ENCODE peak calls at places on chromosome 10, in five cellular contexts. I is spleen, N is fibroblast of lung, C is H9, Y is coronary artery. S is an unnamed sample.

GRCh38 chr10:69481280-69481679 is 30.0 kb downstream of the TSPAN15 start:
- DNase-seq in I (no peak), N (no peak), C (no peak), Y (no peak), S (no peak)

GRCh38 chr10:68332259-68333057 is at the start of gene PBLD:
- DNase-seq in I (peak), N (peak), C (peak), Y (peak), S (peak)

GRCh38 chr10:116833986-116834760 is 15.1 kb upstream of the ENO4 start:
- DNase-seq in I (no peak), N (no peak), C (peak), Y (no peak), S (no peak)

GRCh38 chr10:87816163-87816841 is 1.7 kb downstream of the ATAD1 start:
- DNase-seq in I (no peak), N (no peak), C (no peak), Y (no peak), S (no peak)

GRCh38 chr10:119494224-119495060 is 48.1 kb downstream of the RGS10 start:
- DNase-seq in I (no peak), N (peak), C (no peak), Y (no peak), S (no peak)

GRCh38 chr10:9302142-9302746 is 1247.8 kb downstream of the GATA3 start:
- DNase-seq in I (no peak), N (peak), C (no peak), Y (no peak), S (peak)

GRCh38 chr10:131615150-131615549 is 285.7 kb upstream of the PPP2R2D start:
- DNase-seq in I (no peak), N (no peak), C (no peak), Y (no peak), S (no peak)

GRCh38 chr10:49096890-49097445 is 18.4 kb downstream of the VSTM4 start:
- DNase-seq in I (no peak), N (no peak), C (no peak), Y (peak), S (no peak)

GRCh38 chr10:87861566-87861952 is 1.8 kb downstream of the KLLN start:
- DNase-seq in I (peak), N (peak), C (peak), Y (peak), S (peak)

GRCh38 chr10:86312701-86313270 is 53.8 kb downstream of the GRID1 start:
- DNase-seq in I (peak), N (no peak), C (peak), Y (no peak), S (no peak)

GRCh38 chr10:3805227-3805790 is 20.3 kb upstream of the KLF6 start:
- DNase-seq in I (no peak), N (peak), C (no peak), Y (no peak), S (no peak)

GRCh38 chr10:31829776-31830175 is 98.9 kb downstream of the ARHGAP12 start:
- DNase-seq in I (no peak), N (no peak), C (no peak), Y (no peak), S (no peak)

GRCh38 chr10:35896011-35896410 is 253.9 kb upstream of the FZD8 start:
- DNase-seq in I (no peak), N (peak), C (no peak), Y (no peak), S (peak)

GRCh38 chr10:100359529-100360150 is 12.6 kb downstream of the SCD start:
- DNase-seq in I (no peak), N (no peak), C (no peak), Y (no peak), S (no peak)

GRCh38 chr10:10726101-10726500 is 291.6 kb upstream of the CELF2 start:
- DNase-seq in I (no peak), N (no peak), C (no peak), Y (no peak), S (no peak)

GRCh38 chr10:90413196-90413595 is 444.6 kb downstream of the HTR7 start:
- DNase-seq in I (no peak), N (peak), C (no peak), Y (no peak), S (no peak)

GRCh38 chr10:11424456-11425287 is 186.8 kb downstream of the USP6NL start:
- DNase-seq in I (no peak), N (peak), C (peak), Y (peak), S (peak)

GRCh38 chr10:72685264-72685921 is 6.5 kb upstream of the MCU start:
- DNase-seq in I (no peak), N (no peak), C (no peak), Y (no peak), S (no peak)

GRCh38 chr10:59587083-59587755 is 122.4 kb downstream of the SLC16A9 start:
- DNase-seq in I (no peak), N (no peak), C (no peak), Y (no peak), S (peak)

GRCh38 chr10:125687507-125688185 is 4.7 kb upstream of the TEX36 start:
- DNase-seq in I (no peak), N (no peak), C (no peak), Y (no peak), S (no peak)

GRCh38 chr10:31034041-31034918 is 2.6 kb upstream of the ZNF438 start:
- DNase-seq in I (no peak), N (peak), C (no peak), Y (no peak), S (no peak)

GRCh38 chr10:77422491-77423338 is 214.9 kb downstream of the KCNMA1 start:
- DNase-seq in I (no peak), N (peak), C (no peak), Y (no peak), S (no peak)

GRCh38 chr10:48459270-48460147 is 145.4 kb downstream of the ARHGAP22 start:
- DNase-seq in I (peak), N (no peak), C (peak), Y (peak), S (no peak)

GRCh38 chr10:62681211-62681940 is 123.1 kb upstream of the ADO start:
- DNase-seq in I (peak), N (peak), C (peak), Y (no peak), S (no peak)

GRCh38 chr10:105950410-105950809 is 1214.1 kb downstream of the SORCS1 start:
- DNase-seq in I (no peak), N (peak), C (peak), Y (no peak), S (peak)

GRCh38 chr10:132454296-132455198 is 57.5 kb downstream of the PWWP2B start:
- DNase-seq in I (peak), N (no peak), C (no peak), Y (no peak), S (no peak)

GRCh38 chr10:34489973-34490372 is 325.1 kb downstream of the PARD3 start:
- DNase-seq in I (no peak), N (peak), C (no peak), Y (no peak), S (peak)

GRCh38 chr10:80501381-80501912 is 36.3 kb upstream of the SH2D4B start:
- DNase-seq in I (peak), N (peak), C (no peak), Y (no peak), S (peak)

GRCh38 chr10:60883187-60883586 is 60.8 kb downstream of the RHOBTB1 start:
- DNase-seq in I (no peak), N (peak), C (no peak), Y (no peak), S (peak)

GRCh38 chr10:96415896-96416554 is 57.2 kb upstream of the OPALIN start:
- DNase-seq in I (no peak), N (peak), C (no peak), Y (no peak), S (no peak)

GRCh38 chr10:21972584-21972983 is 30.9 kb downstream of the DNAJC1 start:
- DNase-seq in I (no peak), N (no peak), C (no peak), Y (no peak), S (no peak)

GRCh38 chr10:86756511-86757109 is at the start of gene BMPR1A:
- DNase-seq in I (no peak), N (no peak), C (peak), Y (peak), S (no peak)

GRCh38 chr10:120575411-120575810 is 118.4 kb downstream of the PLPP4 start:
- DNase-seq in I (no peak), N (no peak), C (no peak), Y (no peak), S (no peak)

GRCh38 chr10:103394180-103394579 is 2.1 kb downstream of the ATP5MK start:
- DNase-seq in I (no peak), N (peak), C (no peak), Y (no peak), S (no peak)

GRCh38 chr10:103397191-103397825 is 882 bp downstream of the PDCD11 start:
- DNase-seq in I (no peak), N (no peak), C (no peak), Y (no peak), S (no peak)

GRCh38 chr10:103395754-103396066 is 565 bp downstream of the ATP5MK start:
- DNase-seq in I (no peak), N (peak), C (no peak), Y (no peak), S (peak)

GRCh38 chr10:103396789-103397087 is 312 bp downstream of the PDCD11 start:
- DNase-seq in I (no peak), N (no peak), C (no peak), Y (no peak), S (peak)

DNA sequence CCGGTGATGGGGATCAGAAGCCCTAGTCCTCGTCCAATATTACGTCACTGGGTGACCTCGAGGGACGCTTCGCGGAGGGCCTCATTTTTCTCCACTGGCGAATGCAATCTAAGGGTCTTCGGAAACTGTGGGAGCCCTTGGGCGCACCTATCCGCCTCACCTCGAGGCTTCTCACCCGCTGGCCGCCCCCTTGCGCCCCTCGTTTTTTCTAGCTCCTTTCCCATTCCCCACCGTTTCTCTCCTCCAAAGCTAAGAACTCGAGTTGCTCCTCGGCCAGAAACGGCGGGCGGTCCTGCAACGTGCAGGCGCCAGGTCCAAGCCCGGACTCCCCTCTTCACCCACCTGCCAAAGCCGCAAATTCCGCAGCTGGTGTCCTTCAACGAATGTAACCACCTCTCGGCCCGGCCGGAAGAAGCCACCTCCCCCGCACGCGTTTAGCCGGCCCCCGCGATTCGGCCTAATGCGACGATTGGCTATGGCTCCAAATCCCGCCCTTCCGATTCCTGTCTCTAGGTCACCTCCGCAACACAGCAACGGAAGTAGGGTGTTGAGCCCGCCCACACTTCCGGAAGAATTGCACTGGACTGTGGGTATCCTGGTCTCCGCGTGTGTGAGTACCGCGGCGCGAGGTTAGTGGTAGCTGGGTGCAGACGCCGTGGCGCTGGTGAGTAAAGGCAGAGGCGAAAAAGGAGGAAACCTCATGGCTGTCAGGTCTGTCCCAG is at the start of the genes ATP5MK and PDCD11:
- DNase-seq in I (peak), N (peak), C (peak), Y (peak), S (peak)
- TF ChIP-seq CTCF in I (peak), N (peak), C (no peak), Y (no peak), S (no peak)

DNA sequence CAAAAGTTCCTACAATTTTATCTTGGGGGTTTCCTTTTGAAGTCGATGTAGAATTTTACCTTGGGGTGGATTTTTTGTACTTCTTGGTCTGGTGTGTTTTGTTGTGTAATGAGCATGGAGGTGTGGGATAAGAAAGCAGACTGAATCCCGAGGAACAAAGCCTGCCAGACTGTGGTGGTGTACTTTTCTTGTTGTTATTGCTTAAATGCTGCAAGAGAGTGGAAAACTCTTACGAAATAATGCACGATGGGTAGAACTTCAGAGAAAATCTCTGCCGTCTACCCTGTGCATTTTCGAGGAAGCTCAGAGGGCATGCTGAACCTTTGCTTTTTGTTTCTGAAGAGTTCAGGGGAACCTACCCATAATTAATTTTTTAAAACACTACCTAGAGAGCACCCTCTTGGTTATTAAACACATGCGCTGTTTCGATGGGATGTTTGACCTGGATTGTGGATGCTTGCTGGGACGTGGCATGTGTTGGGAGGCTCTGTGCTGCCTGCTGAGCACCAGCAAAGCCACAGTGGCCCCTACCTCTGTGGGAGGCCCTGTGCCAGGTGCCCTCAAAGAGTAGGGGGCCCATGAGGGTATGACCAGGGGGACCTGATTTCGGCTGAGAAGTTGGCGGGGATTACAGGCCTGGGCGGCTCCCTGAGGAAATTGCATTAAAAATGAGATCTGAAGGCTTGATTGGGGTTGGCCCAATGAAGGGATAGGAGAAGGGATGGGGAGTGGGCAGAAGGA is 94.1 kb downstream of the TCF7L2 start:
- DNase-seq in I (no peak), N (no peak), C (no peak), Y (no peak), S (no peak)
- H3K27ac ChIP-seq in I (no peak), N (no peak), C (no peak), Y (peak), S (peak)

DNA sequence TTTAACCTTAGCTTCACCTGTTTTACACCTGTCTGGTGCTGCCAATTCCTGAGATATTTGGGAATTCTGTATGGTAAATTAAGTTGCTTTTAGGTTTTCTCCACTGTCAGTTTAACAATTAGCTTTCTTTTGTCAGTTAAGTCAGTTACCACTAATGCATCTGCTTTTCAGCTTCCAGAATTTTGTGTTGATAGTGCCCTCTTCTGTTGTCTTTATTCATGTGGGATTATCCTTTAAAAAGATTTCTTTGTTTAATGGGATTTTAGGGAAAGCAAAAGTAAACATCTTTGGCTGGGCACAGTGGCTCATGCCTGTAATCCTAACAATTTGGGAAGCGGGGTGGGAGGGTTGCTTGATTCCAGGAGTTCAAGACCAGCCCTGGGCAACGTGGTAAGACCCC is 8.1 kb downstream of the TFAM start:
- DNase-seq in I (no peak), N (no peak), C (no peak), Y (no peak), S (no peak)
- TF ChIP-seq CTCF in I (no peak), N (no peak), C (no peak), Y (no peak), S (no peak)

DNA sequence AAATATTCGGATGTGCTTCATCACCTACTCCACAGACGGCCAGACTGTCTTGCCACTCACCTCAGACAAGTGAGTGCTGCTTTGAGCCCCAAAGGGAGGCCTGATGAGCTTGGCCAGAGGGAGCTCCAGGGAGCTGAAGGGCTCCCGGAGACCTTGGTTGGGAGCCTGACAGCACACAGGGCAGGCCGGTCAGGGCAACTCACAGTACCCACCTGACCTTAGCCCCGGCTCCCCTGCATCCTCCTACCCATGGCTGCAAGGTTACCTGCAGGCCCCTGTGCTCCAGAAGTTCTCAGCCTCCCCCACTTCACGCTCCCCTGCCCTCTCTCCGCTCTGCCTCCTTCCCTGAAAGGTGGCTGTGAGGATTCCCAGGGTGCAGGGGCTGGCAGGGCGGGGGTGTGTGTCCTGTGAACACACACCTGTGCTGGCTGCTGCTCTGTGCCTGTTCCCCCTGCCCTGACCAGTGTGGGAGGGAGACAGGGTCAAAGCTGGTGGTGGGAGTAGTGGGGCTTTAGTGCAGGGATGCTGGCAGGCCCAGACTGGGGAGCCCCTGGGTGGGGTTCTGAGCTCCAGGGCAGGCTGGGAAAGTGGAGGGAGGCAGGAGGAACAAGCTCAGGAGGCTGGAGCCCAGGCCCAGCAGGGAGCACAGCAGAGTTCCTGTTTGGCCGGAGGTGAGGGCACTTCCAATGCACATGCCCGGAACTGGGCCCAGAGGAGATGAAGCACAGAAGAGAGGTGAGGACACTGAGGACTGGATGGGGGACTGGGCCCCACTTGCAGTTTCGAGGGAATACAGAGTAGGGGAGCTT is 7.2 kb downstream of the ANTXRL start:
- DNase-seq in I (peak), N (no peak), C (peak), Y (no peak), S (no peak)
- H3K27ac ChIP-seq in I (no peak), N (no peak), C (no peak), Y (no peak), S (no peak)

DNA sequence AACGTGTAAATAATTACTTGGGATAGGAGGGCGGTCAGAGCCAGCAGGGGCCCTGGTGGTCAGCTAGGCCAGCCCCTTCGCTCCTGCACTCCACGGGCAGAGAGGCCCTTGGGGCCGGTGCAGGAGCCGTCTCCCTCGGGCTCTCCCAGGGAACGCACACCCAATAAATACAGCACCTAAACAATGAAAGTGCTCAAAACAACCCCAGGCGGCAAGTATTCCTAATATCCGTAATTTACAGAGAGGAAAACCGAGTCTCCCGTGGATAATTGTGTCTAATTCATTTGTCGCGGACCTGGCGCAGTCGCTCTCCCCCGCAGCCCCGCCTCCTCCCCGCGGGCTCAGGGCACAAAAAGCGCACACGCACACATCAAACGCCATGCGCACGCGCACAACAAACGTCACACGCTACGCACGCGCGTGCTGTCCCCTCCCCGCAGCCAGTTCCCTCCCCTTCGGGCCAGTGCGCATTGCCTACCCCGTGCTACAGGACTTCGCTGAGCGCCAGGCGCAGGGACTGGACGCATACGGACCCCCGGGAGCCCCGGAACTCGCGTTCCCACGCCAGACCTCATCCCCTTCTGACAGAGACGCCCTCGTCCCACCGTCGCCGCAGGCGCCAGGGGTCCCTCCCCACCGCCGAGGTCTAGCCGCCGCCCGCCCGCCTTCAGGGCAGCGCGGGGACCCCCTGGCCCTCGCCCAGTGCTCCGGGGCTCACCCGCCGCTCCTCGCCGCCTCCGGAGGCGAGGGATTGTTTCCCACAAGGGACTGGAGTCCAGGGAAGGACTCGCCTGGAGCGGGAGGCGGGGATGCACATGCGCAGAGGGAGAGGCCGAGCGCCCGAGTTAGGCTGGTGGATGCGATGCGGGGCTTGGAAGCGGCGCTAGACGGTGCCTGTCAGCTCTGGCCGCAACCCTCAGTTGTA is at the start of gene ZNF248:
- DNase-seq in I (peak), N (peak), C (peak), Y (peak), S (peak)
- TF ChIP-seq CTCF in I (no peak), N (no peak), C (no peak), Y (no peak), S (no peak)

GRCh38 chr10:13991353-13991752 is 339.4 kb downstream of the FRMD4A start:
- DNase-seq in I (no peak), N (no peak), C (no peak), Y (no peak), S (no peak)
- H3K27ac ChIP-seq in I (peak), N (no peak), C (no peak), Y (peak), S (no peak)

DNA sequence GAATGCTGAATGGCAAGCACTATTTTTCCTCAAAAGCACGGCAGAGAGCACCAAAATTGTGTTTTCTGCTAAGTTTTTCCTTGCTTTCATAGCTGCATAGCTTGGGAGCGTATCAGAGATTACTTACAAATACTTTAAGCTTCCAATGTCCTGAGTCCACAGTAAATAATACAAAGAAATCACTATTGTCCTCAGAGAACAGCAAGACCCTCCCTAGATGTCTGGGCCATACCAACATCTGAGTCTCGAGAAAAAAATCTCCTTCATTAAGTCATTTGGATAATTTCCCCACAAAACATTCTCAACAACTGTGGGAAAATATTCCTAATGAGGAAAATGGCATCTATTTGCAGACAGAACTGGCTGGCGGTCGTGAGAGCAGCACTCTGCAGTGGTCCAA is 41.7 kb downstream of the SGMS1 start:
- DNase-seq in I (no peak), N (peak), C (no peak), Y (no peak), S (no peak)
- TF ChIP-seq CTCF in I (no peak), N (no peak), C (no peak), Y (no peak), S (no peak)

GRCh38 chr10:91787810-91788209 is 10.4 kb upstream of the TNKS2 start:
- DNase-seq in I (no peak), N (no peak), C (no peak), Y (no peak), S (peak)
- H3K27ac ChIP-seq in I (no peak), N (no peak), C (no peak), Y (no peak), S (peak)